ENCODE peak calls at places on chromosomes 12 and 14, in six cellular contexts. B, H, P, A, V and O are unnamed samples.

GRCh38 chr12:3913278-3913677 is 40.1 kb upstream of the PARP11 start:
- DNase-seq in B (no peak), H (no peak), P (no peak), A (no peak), V (no peak), O (no peak)

GRCh38 chr14:36520601-36521525 is 831 bp upstream of the NKX2-1 start:
- DNase-seq in B (peak; percentile 80), H (peak; percentile 73), P (no peak), A (peak; percentile 6), V (peak; percentile 29), O (no peak)

GRCh38 chr12:45674583-45674982 is 54.9 kb upstream of the ARID2 start:
- DNase-seq in B (no peak), H (no peak), P (no peak), A (peak; percentile 74), V (no peak), O (no peak)

GRCh38 chr14:73232984-73233383 is 4.3 kb upstream of the PAPLN start:
- DNase-seq in B (no peak), H (no peak), P (no peak), A (no peak), V (no peak), O (no peak)

GRCh38 chr12:67026847-67027246 is 242.3 kb upstream of the CAND1 start:
- DNase-seq in B (no peak), H (no peak), P (no peak), A (no peak), V (no peak), O (no peak)

GRCh38 chr14:57846631-57847030 is 19.3 kb downstream of the SLC35F4 start:
- DNase-seq in B (no peak), H (no peak), P (no peak), A (no peak), V (no peak), O (no peak)

GRCh38 chr14:96554315-96554910 is 52.2 kb downstream of the PAPOLA start:
- DNase-seq in B (no peak), H (no peak), P (no peak), A (no peak), V (no peak), O (no peak)

GRCh38 chr12:117526756-117527479 is 165.5 kb upstream of the NOS1 start:
- DNase-seq in B (no peak), H (no peak), P (no peak), A (no peak), V (no peak), O (no peak)

GRCh38 chr12:115597157-115597712 is 680.3 kb downstream of the MED13L start:
- DNase-seq in B (no peak), H (no peak), P (no peak), A (no peak), V (peak; percentile 24), O (no peak)

GRCh38 chr14:39023939-39024871 is 78.8 kb downstream of the SEC23A start:
- DNase-seq in B (no peak), H (no peak), P (no peak), A (no peak), V (no peak), O (no peak)

GRCh38 chr12:51262758-51263177 is 7.4 kb downstream of the SMAGP start:
- DNase-seq in B (peak; percentile 77), H (no peak), P (no peak), A (peak; percentile 63), V (peak; percentile 29), O (peak; percentile 37)

GRCh38 chr12:2137707-2138106 is 84.9 kb downstream of the CACNA1C start:
- DNase-seq in B (no peak), H (no peak), P (no peak), A (no peak), V (no peak), O (no peak)

GRCh38 chr12:15819644-15820437 is 30.7 kb upstream of the EPS8 start:
- DNase-seq in B (no peak), H (no peak), P (no peak), A (no peak), V (no peak), O (no peak)

GRCh38 chr12:131938082-131938481 is 9.0 kb downstream of the PUS1 start:
- DNase-seq in B (no peak), H (no peak), P (no peak), A (no peak), V (no peak), O (no peak)

GRCh38 chr12:93336344-93336743 is 41.4 kb upstream of the NUDT4 start:
- DNase-seq in B (no peak), H (no peak), P (no peak), A (no peak), V (no peak), O (no peak)

GRCh38 chr12:53195516-53196420 is 11.3 kb downstream of the ITGB7 start:
- DNase-seq in B (no peak), H (no peak), P (no peak), A (no peak), V (no peak), O (no peak)

GRCh38 chr14:68172216-68172615 is 352.6 kb downstream of the RAD51B start:
- DNase-seq in B (no peak), H (no peak), P (no peak), A (no peak), V (no peak), O (no peak)

GRCh38 chr12:119505001-119505400 is 88.6 kb upstream of the TMEM233 start:
- DNase-seq in B (no peak), H (no peak), P (no peak), A (no peak), V (no peak), O (no peak)

GRCh38 chr12:77324416-77324762 is 259.0 kb upstream of the E2F7 start:
- DNase-seq in B (no peak), H (no peak), P (no peak), A (no peak), V (no peak), O (no peak)

GRCh38 chr14:63203015-63203414 is 1.2 kb upstream of the RHOJ start:
- DNase-seq in B (no peak), H (no peak), P (no peak), A (no peak), V (no peak), O (no peak)

GRCh38 chr14:28776482-28777266 is 10.1 kb downstream of the FOXG1 start:
- DNase-seq in B (no peak), H (no peak), P (no peak), A (no peak), V (no peak), O (no peak)

GRCh38 chr14:102592969-102593840 is 756 bp downstream of the RCOR1 start:
- DNase-seq in B (peak; percentile 73), H (peak; percentile 82), P (peak; percentile 37), A (peak; percentile 41), V (peak; percentile 53), O (peak; percentile 22)

GRCh38 chr12:77510985-77511384 is 319.7 kb upstream of the NAV3 start:
- DNase-seq in B (no peak), H (no peak), P (no peak), A (no peak), V (no peak), O (no peak)

GRCh38 chr14:37376944-37377609 is 179.3 kb downstream of the MIPOL1 start:
- DNase-seq in B (no peak), H (no peak), P (no peak), A (no peak), V (no peak), O (no peak)

GRCh38 chr14:23034498-23035302 is at the start of gene PSMB5:
- DNase-seq in B (peak; percentile 80), H (peak; percentile 90), P (peak; percentile 91), A (peak; percentile 97), V (peak; percentile 89), O (peak; percentile 92)

GRCh38 chr14:75492832-75493579 is 29.3 kb upstream of the BATF start:
- DNase-seq in B (peak; percentile 34), H (no peak), P (no peak), A (no peak), V (no peak), O (no peak)

GRCh38 chr14:75495399-75495798 is 26.9 kb upstream of the BATF start:
- DNase-seq in B (no peak), H (no peak), P (no peak), A (no peak), V (no peak), O (no peak)

GRCh38 chr14:75494898-75495297 is 27.4 kb upstream of the BATF start:
- DNase-seq in B (no peak), H (no peak), P (no peak), A (no peak), V (no peak), O (no peak)

GRCh38 chr14:75491376-75491978 is 30.8 kb upstream of the BATF start:
- DNase-seq in B (peak; percentile 35), H (no peak), P (no peak), A (no peak), V (no peak), O (no peak)

DNA sequence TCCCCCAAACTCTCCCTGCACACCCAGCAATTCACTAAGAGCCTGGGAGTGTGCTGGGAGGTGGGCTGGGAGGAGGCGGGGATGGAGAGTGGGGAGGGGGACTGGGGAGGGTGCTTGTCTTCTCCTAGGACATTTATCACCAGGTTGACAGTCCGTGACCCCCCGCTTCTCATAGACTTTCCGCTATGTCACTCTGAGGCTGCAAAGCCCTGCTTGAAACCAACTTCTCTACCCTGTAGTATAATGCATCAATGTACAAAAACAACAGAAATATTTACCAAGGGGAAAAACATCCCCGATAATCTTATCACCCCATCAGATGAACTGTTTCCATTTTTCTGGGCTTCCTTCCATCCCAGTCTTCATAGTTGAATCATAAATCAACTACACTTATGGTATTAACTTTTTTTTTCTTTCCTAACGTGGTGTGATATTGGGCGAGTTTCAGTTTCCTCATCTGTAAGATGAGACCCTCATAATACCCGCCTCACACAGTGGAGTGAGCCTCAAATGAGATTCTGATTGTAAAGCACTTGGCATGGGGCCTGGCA is 28.6 kb upstream of the BATF start:
- DNase-seq in B (no peak), H (no peak), P (no peak), A (no peak), V (no peak), O (no peak)
- TF ChIP-seq POLR2AphosphoS5 in B (no peak), H (no peak), P (no peak), A (no peak), V (no peak), O (no peak)

GRCh38 chr12:57454213-57454565 is 918 bp upstream of the INHBE start:
- DNase-seq in B (no peak), H (no peak), P (no peak), A (no peak), V (no peak), O (no peak)
- TF ChIP-seq CTCF in B (no peak), H (no peak), P (no peak), A (no peak), V (no peak), O (no peak)

GRCh38 chr12:89936631-89937030 is 228.0 kb upstream of the ATP2B1 start:
- DNase-seq in B (no peak), H (peak; percentile 33), P (no peak), A (no peak), V (no peak), O (no peak)
- H3K4me1 ChIP-seq in B (no peaks in the 10 kb centered on the region), H (no peaks in the 10 kb centered on the region), P (no peaks in the 10 kb centered on the region), A (no peaks in the 10 kb centered on the region), V (peaks cover 2% of the 10 kb centered on the region), O (no peaks in the 10 kb centered on the region)

DNA sequence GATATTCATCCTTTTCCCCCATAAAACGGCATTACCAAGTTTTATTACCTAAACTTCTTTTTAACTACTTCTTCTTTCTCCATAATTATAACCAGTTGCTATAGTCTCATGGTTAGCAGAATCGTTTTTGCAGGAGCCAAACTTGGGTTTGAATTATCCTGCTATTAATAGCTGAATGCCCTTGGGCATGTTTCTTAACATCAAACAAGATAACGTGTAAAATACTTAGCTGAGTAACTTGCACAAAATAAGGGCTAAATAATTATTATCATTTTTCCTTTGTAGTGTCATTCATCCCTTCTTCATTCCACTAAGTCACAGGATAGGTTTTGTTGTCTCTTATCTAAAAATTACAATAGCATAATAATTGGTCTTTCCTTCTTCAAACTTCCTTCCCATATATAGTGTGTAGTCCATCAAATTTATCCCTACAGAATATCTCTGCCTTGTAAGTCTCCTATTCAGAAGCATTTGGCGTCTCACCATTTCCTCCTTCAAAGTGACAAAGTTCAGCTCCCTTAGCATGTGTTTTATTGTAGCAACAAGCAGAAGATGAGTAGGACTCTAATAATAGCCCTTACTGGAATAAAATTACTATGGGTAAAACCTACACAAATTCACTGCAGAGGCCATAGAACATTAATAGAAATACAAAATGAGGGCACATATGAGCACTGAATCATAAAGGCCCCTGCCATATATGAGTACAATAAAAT is 63.8 kb downstream of the FAR2 start:
- DNase-seq in B (no peak), H (no peak), P (no peak), A (peak; percentile 38), V (no peak), O (no peak)
- TF ChIP-seq POLR2AphosphoS5 in B (no peak), H (no peak), P (no peak), A (no peak), V (no peak), O (no peak)